ENCODE peak calls at places on chromosomes 16 and 17, in eight cellular contexts. One of them, this sample, is unnamed.

GRCh38 chr16:29825145-29826044 is 5.1 kb downstream of the MVP start:
- DNase-seq in body of pancreas: no peak
- DNase-seq in Peyer's patch: no peak
- DNase-seq in left lung: no peak
- DNase-seq in CD8-positive, alpha-beta T cell: no peak
- DNase-seq in tibial artery: no peak
- DNase-seq in HFF-Myc: peak
- DNase-seq in upper lobe of left lung: no peak
- DNase-seq in this sample: peak

GRCh38 chr17:17763734-17764133 is 73.1 kb downstream of the SREBF1 start:
- DNase-seq in left lung: no peak
- DNase-seq in Peyer's patch: no peak
- DNase-seq in HFF-Myc: no peak
- DNase-seq in CD8-positive, alpha-beta T cell: no peak
- DNase-seq in tibial artery: no peak
- DNase-seq in body of pancreas: no peak
- DNase-seq in upper lobe of left lung: no peak
- DNase-seq in this sample: no peak

GRCh38 chr16:68146583-68146982 is 61.4 kb downstream of the NFATC3 start:
- DNase-seq in left lung: no peak
- DNase-seq in Peyer's patch: no peak
- DNase-seq in tibial artery: no peak
- DNase-seq in CD8-positive, alpha-beta T cell: no peak
- DNase-seq in HFF-Myc: peak
- DNase-seq in body of pancreas: no peak
- DNase-seq in upper lobe of left lung: no peak
- DNase-seq in this sample: peak

GRCh38 chr16:23182675-23183485 is at the start of gene SCNN1G:
- DNase-seq in body of pancreas: peak
- DNase-seq in upper lobe of left lung: peak
- DNase-seq in Peyer's patch: peak
- DNase-seq in HFF-Myc: no peak
- DNase-seq in tibial artery: no peak
- DNase-seq in left lung: peak
- DNase-seq in CD8-positive, alpha-beta T cell: no peak
- DNase-seq in this sample: no peak

GRCh38 chr16:82651921-82652601 is 25.3 kb downstream of the CDH13 start:
- DNase-seq in body of pancreas: no peak
- DNase-seq in tibial artery: no peak
- DNase-seq in upper lobe of left lung: no peak
- DNase-seq in HFF-Myc: no peak
- DNase-seq in CD8-positive, alpha-beta T cell: no peak
- DNase-seq in left lung: no peak
- DNase-seq in Peyer's patch: no peak
- DNase-seq in this sample: no peak

GRCh38 chr17:79851461-79851817 is 12.2 kb upstream of the CBX4 start:
- DNase-seq in body of pancreas: peak
- DNase-seq in upper lobe of left lung: peak
- DNase-seq in tibial artery: no peak
- DNase-seq in CD8-positive, alpha-beta T cell: no peak
- DNase-seq in HFF-Myc: no peak
- DNase-seq in left lung: peak
- DNase-seq in Peyer's patch: peak
- DNase-seq in this sample: no peak

GRCh38 chr17:18966831-18967624 is 15.1 kb downstream of the SLC5A10 start:
- DNase-seq in body of pancreas: no peak
- DNase-seq in HFF-Myc: no peak
- DNase-seq in CD8-positive, alpha-beta T cell: no peak
- DNase-seq in upper lobe of left lung: no peak
- DNase-seq in left lung: no peak
- DNase-seq in tibial artery: no peak
- DNase-seq in Peyer's patch: no peak
- DNase-seq in this sample: peak

GRCh38 chr16:19135896-19136438 is 22.2 kb downstream of the ITPRIPL2 start:
- DNase-seq in left lung: peak
- DNase-seq in CD8-positive, alpha-beta T cell: no peak
- DNase-seq in tibial artery: no peak
- DNase-seq in body of pancreas: no peak
- DNase-seq in Peyer's patch: peak
- DNase-seq in HFF-Myc: no peak
- DNase-seq in upper lobe of left lung: peak
- DNase-seq in this sample: peak

GRCh38 chr17:17403899-17404576 is 72.8 kb upstream of the MED9 start:
- DNase-seq in HFF-Myc: no peak
- DNase-seq in left lung: no peak
- DNase-seq in tibial artery: no peak
- DNase-seq in CD8-positive, alpha-beta T cell: peak
- DNase-seq in upper lobe of left lung: no peak
- DNase-seq in Peyer's patch: no peak
- DNase-seq in body of pancreas: peak
- DNase-seq in this sample: no peak

GRCh38 chr16:20822451-20823128 is 16.3 kb downstream of the REXO5 start:
- DNase-seq in Peyer's patch: no peak
- DNase-seq in upper lobe of left lung: no peak
- DNase-seq in body of pancreas: no peak
- DNase-seq in tibial artery: no peak
- DNase-seq in HFF-Myc: no peak
- DNase-seq in CD8-positive, alpha-beta T cell: no peak
- DNase-seq in left lung: no peak
- DNase-seq in this sample: no peak

GRCh38 chr17:7838291-7839075 is 4.5 kb downstream of the KDM6B start:
- DNase-seq in CD8-positive, alpha-beta T cell: no peak
- DNase-seq in upper lobe of left lung: no peak
- DNase-seq in left lung: peak
- DNase-seq in tibial artery: peak
- DNase-seq in HFF-Myc: no peak
- DNase-seq in body of pancreas: peak
- DNase-seq in Peyer's patch: no peak
- DNase-seq in this sample: peak

GRCh38 chr17:40735016-40735415 is 20.1 kb downstream of the KRT25 start:
- DNase-seq in left lung: no peak
- DNase-seq in CD8-positive, alpha-beta T cell: no peak
- DNase-seq in tibial artery: no peak
- DNase-seq in Peyer's patch: no peak
- DNase-seq in HFF-Myc: no peak
- DNase-seq in body of pancreas: no peak
- DNase-seq in upper lobe of left lung: no peak
- DNase-seq in this sample: no peak

GRCh38 chr16:65480276-65480675 is 358.4 kb upstream of the CDH11 start:
- DNase-seq in body of pancreas: no peak
- DNase-seq in Peyer's patch: no peak
- DNase-seq in tibial artery: no peak
- DNase-seq in CD8-positive, alpha-beta T cell: no peak
- DNase-seq in left lung: no peak
- DNase-seq in upper lobe of left lung: no peak
- DNase-seq in HFF-Myc: no peak
- DNase-seq in this sample: no peak

GRCh38 chr16:27718136-27718766 is 168.3 kb downstream of the KATNIP start:
- DNase-seq in body of pancreas: peak
- DNase-seq in left lung: no peak
- DNase-seq in HFF-Myc: no peak
- DNase-seq in tibial artery: no peak
- DNase-seq in CD8-positive, alpha-beta T cell: no peak
- DNase-seq in Peyer's patch: peak
- DNase-seq in upper lobe of left lung: no peak
- DNase-seq in this sample: no peak

GRCh38 chr16:20020976-20021375 is 52.7 kb downstream of the GPR139 start:
- DNase-seq in tibial artery: no peak
- DNase-seq in body of pancreas: no peak
- DNase-seq in upper lobe of left lung: no peak
- DNase-seq in CD8-positive, alpha-beta T cell: no peak
- DNase-seq in left lung: no peak
- DNase-seq in HFF-Myc: no peak
- DNase-seq in Peyer's patch: no peak
- DNase-seq in this sample: no peak

GRCh38 chr16:46688101-46688656 is 799 bp downstream of the VPS35 start:
- DNase-seq in body of pancreas: no peak
- DNase-seq in upper lobe of left lung: peak
- DNase-seq in CD8-positive, alpha-beta T cell: no peak
- DNase-seq in Peyer's patch: no peak
- DNase-seq in HFF-Myc: peak
- DNase-seq in left lung: peak
- DNase-seq in tibial artery: no peak
- DNase-seq in this sample: no peak

GRCh38 chr16:72999541-73000019 is 48.3 kb downstream of the ZFHX3 start:
- DNase-seq in left lung: peak
- DNase-seq in Peyer's patch: no peak
- DNase-seq in body of pancreas: no peak
- DNase-seq in HFF-Myc: no peak
- DNase-seq in upper lobe of left lung: no peak
- DNase-seq in CD8-positive, alpha-beta T cell: no peak
- DNase-seq in tibial artery: peak
- DNase-seq in this sample: no peak
- H3K4me3 ChIP-seq in left lung: no peak
- H3K4me3 ChIP-seq in Peyer's patch: no peak
- H3K4me3 ChIP-seq in body of pancreas: no peak
- H3K4me3 ChIP-seq in HFF-Myc: no peak
- H3K4me3 ChIP-seq in upper lobe of left lung: no peak
- H3K4me3 ChIP-seq in CD8-positive, alpha-beta T cell: no peak
- H3K4me3 ChIP-seq in tibial artery: peak
- H3K4me3 ChIP-seq in this sample: no peak

GRCh38 chr16:61595605-61596004 is 440.6 kb downstream of the CDH8 start:
- DNase-seq in CD8-positive, alpha-beta T cell: no peak
- DNase-seq in tibial artery: no peak
- DNase-seq in Peyer's patch: no peak
- DNase-seq in left lung: no peak
- DNase-seq in body of pancreas: no peak
- DNase-seq in upper lobe of left lung: no peak
- DNase-seq in HFF-Myc: no peak
- DNase-seq in this sample: no peak

GRCh38 chr16:61596648-61597047 is 439.6 kb downstream of the CDH8 start:
- DNase-seq in upper lobe of left lung: no peak
- DNase-seq in body of pancreas: no peak
- DNase-seq in HFF-Myc: no peak
- DNase-seq in CD8-positive, alpha-beta T cell: no peak
- DNase-seq in Peyer's patch: no peak
- DNase-seq in tibial artery: no peak
- DNase-seq in left lung: no peak
- DNase-seq in this sample: no peak
- TF ChIP-seq CTCF in upper lobe of left lung: no peak
- TF ChIP-seq CTCF in body of pancreas: no peak
- TF ChIP-seq CTCF in HFF-Myc: no peak
- TF ChIP-seq CTCF in CD8-positive, alpha-beta T cell: no peak
- TF ChIP-seq CTCF in Peyer's patch: no peak
- TF ChIP-seq CTCF in tibial artery: no peak
- TF ChIP-seq CTCF in left lung: no peak
- TF ChIP-seq CTCF in this sample: no peak

GRCh38 chr16:12902511-12903324 is 1.3 kb downstream of the SHISA9 start:
- DNase-seq in CD8-positive, alpha-beta T cell: no peak
- DNase-seq in HFF-Myc: no peak
- DNase-seq in Peyer's patch: no peak
- DNase-seq in upper lobe of left lung: no peak
- DNase-seq in tibial artery: no peak
- DNase-seq in body of pancreas: no peak
- DNase-seq in left lung: no peak
- DNase-seq in this sample: no peak
- H3K4me3 ChIP-seq in CD8-positive, alpha-beta T cell: no peak
- H3K4me3 ChIP-seq in HFF-Myc: no peak
- H3K4me3 ChIP-seq in Peyer's patch: no peak
- H3K4me3 ChIP-seq in upper lobe of left lung: no peak
- H3K4me3 ChIP-seq in tibial artery: no peak
- H3K4me3 ChIP-seq in body of pancreas: no peak
- H3K4me3 ChIP-seq in left lung: no peak
- H3K4me3 ChIP-seq in this sample: peak

DNA sequence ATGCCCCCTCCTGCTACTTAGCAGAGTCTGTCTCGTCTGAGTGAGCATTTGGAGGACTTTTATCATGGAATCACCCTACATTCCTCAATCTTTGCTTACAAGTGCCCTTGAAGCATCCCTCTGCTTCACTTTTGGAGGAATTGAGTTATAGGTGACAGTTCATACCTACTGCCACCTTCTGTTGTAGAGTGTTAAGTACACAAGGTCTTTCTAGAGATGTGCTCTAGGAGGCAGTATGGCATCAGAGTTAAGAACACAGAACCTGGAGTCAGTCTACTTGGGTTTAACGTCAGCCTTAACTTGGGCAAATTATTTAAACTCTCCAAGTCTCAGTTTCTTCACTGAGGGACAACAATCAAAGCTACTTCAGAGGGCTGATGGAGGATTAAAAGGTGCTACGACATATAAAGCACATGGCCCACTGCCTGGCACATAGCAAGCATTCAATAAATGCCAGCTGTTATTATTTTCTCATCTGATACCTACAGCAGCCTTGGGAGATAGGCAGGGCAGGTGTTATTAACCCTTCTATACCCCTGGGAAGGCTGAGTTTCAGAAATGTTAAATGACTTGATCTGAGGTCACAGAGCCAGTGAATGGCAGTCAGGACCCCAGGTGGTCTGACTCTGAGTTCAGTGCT is 62.2 kb downstream of the UTP18 start:
- DNase-seq in Peyer's patch: no peak
- DNase-seq in CD8-positive, alpha-beta T cell: no peak
- DNase-seq in HFF-Myc: no peak
- DNase-seq in body of pancreas: no peak
- DNase-seq in left lung: no peak
- DNase-seq in tibial artery: no peak
- DNase-seq in upper lobe of left lung: no peak
- DNase-seq in this sample: peak
- TF ChIP-seq CTCF in Peyer's patch: peak
- TF ChIP-seq CTCF in CD8-positive, alpha-beta T cell: no peak
- TF ChIP-seq CTCF in HFF-Myc: peak
- TF ChIP-seq CTCF in body of pancreas: peak
- TF ChIP-seq CTCF in left lung: no peak
- TF ChIP-seq CTCF in tibial artery: no peak
- TF ChIP-seq CTCF in upper lobe of left lung: peak
- TF ChIP-seq CTCF in this sample: peak

This sample was measured in AG10803.